ENCODE peak calls at places on chromosomes 16 and 17, in eight cellular contexts. U is AG04449, K is erythroblast, T is NT2/D1, M is NCI-H2107, O is memory B cell, L is sigmoid colon, G is H1. F is an unnamed sample.

GRCh38 chr17:80263253-80264047 is 2.8 kb downstream of the RNF213 start:
- DNase-seq in U (peak), K (peak), T (no peak), M (peak), O (peak), L (peak), G (no peak), F (peak)

GRCh38 chr17:57519800-57520199 is 225.3 kb downstream of the CCDC182 start:
- DNase-seq in U (no peak), K (no peak), T (no peak), M (no peak), O (no peak), L (no peak), G (no peak), F (no peak)

GRCh38 chr17:67324330-67324729 is 42.0 kb downstream of the PSMD12 start:
- DNase-seq in U (no peak), K (no peak), T (no peak), M (no peak), O (no peak), L (no peak), G (no peak), F (no peak)

GRCh38 chr17:45270828-45271418 is 9.0 kb upstream of the SPATA32 start:
- DNase-seq in U (no peak), K (peak), T (no peak), M (no peak), O (peak), L (no peak), G (no peak), F (no peak)

GRCh38 chr16:2150418-2151187 is 2.2 kb downstream of the RAB26 start:
- DNase-seq in U (no peak), K (no peak), T (peak), M (no peak), O (no peak), L (no peak), G (peak), F (no peak)

GRCh38 chr17:57366558-57367351 is 110.4 kb downstream of the MSI2 start:
- DNase-seq in U (no peak), K (peak), T (no peak), M (no peak), O (no peak), L (no peak), G (no peak), F (no peak)

GRCh38 chr16:31513126-31513525 is 4.9 kb upstream of the RUSF1 start:
- DNase-seq in U (peak), K (no peak), T (no peak), M (no peak), O (no peak), L (no peak), G (no peak), F (peak)

GRCh38 chr16:1691956-1692355 is 13.9 kb downstream of the JPT2 start:
- DNase-seq in U (no peak), K (no peak), T (no peak), M (no peak), O (no peak), L (no peak), G (no peak), F (no peak)

GRCh38 chr17:1464186-1464585 is 8.2 kb upstream of the CRK start:
- DNase-seq in U (no peak), K (no peak), T (no peak), M (no peak), O (no peak), L (no peak), G (no peak), F (no peak)

GRCh38 chr16:84045001-84045817 is 2.6 kb upstream of the SLC38A8 start:
- DNase-seq in U (no peak), K (no peak), T (no peak), M (no peak), O (no peak), L (no peak), G (no peak), F (no peak)

GRCh38 chr17:47847341-47848197 is 3.4 kb downstream of the SP6 start:
- DNase-seq in U (no peak), K (peak), T (peak), M (no peak), O (no peak), L (no peak), G (no peak), F (no peak)

GRCh38 chr16:58393138-58393504 is 850 bp downstream of the GINS3 start:
- DNase-seq in U (no peak), K (peak), T (no peak), M (no peak), O (no peak), L (no peak), G (no peak), F (no peak)

GRCh38 chr17:65886240-65886639 is 305.7 kb downstream of the CEP112 start:
- DNase-seq in U (peak), K (no peak), T (no peak), M (no peak), O (no peak), L (no peak), G (no peak), F (peak)

GRCh38 chr17:69539781-69540319 is 125.4 kb downstream of the MAP2K6 start:
- DNase-seq in U (no peak), K (no peak), T (no peak), M (no peak), O (no peak), L (no peak), G (no peak), F (no peak)